ENCODE peak calls at places on chromosome X, in five cellular contexts. E is transverse colon, O is endothelial cell of umbilical vein, H is stomach, Z is GM12891. F is an unnamed sample.

GRCh38 chrX:135421932-135422809 is at the start of gene SMIM10L2A:
- DNase-seq in Z (no peak), H (no peak), O (no peak), E (no peak), F (no peak)

GRCh38 chrX:118772051-118772450 is 44.6 kb downstream of the IL13RA1 start:
- DNase-seq in Z (no peak), E (no peak), O (no peak), H (no peak), F (no peak)

GRCh38 chrX:111680988-111681779 is at the start of gene ALG13:
- DNase-seq in Z (peak), O (peak), H (peak), E (peak), F (peak)

GRCh38 chrX:10217218-10217617 is 60.4 kb downstream of the CLCN4 start:
- DNase-seq in H (no peak), Z (no peak), E (no peak), O (no peak), F (no peak)

GRCh38 chrX:66014084-66014483 is 25.8 kb downstream of the VSIG4 start:
- DNase-seq in H (no peak), O (no peak), Z (no peak), E (no peak), F (no peak)

GRCh38 chrX:41441934-41442823 is 5.0 kb upstream of the NYX start:
- DNase-seq in E (peak), Z (peak), O (peak), H (peak), F (peak)

GRCh38 chrX:123859409-123859827 is 435 bp upstream of the XIAP start:
- DNase-seq in E (peak), Z (no peak), H (peak), O (no peak), F (peak)

GRCh38 chrX:154696328-154697045 is 43.1 kb upstream of the CTAG2 start:
- DNase-seq in O (peak), E (no peak), H (no peak), Z (no peak), F (no peak)

GRCh38 chrX:8447367-8447766 is 17.3 kb upstream of the VCX3B start:
- DNase-seq in H (no peak), Z (no peak), O (no peak), E (no peak), F (no peak)

GRCh38 chrX:63918611-63919010 is 133.6 kb upstream of the ARHGEF9 start:
- DNase-seq in H (no peak), Z (no peak), E (no peak), O (no peak), F (no peak)

GRCh38 chrX:46737462-46737861 is 21.5 kb downstream of the SLC9A7 start:
- DNase-seq in Z (no peak), O (no peak), H (no peak), E (no peak), F (no peak)

GRCh38 chrX:68822641-68823410 is 6.0 kb upstream of the EFNB1 start:
- DNase-seq in Z (no peak), O (peak), E (no peak), H (no peak), F (no peak)

GRCh38 chrX:6498324-6498723 is 36.6 kb downstream of the VCX3A start:
- DNase-seq in Z (no peak), H (no peak), E (no peak), O (no peak), F (no peak)

GRCh38 chrX:18855919-18856644 is 127.8 kb downstream of the PHKA2 start:
- DNase-seq in H (no peak), O (no peak), E (no peak), Z (no peak), F (no peak)

GRCh38 chrX:16207631-16208030 is 40.4 kb downstream of the MAGEB17 start:
- DNase-seq in O (no peak), Z (no peak), E (no peak), H (no peak), F (no peak)

GRCh38 chrX:65866146-65866545 is 173.7 kb downstream of the VSIG4 start:
- DNase-seq in H (no peak), Z (no peak), O (no peak), E (no peak), F (no peak)

GRCh38 chrX:45986971-45987370 is 558.2 kb downstream of the ZNF674 start:
- DNase-seq in Z (no peak), E (no peak), H (no peak), O (no peak), F (no peak)

GRCh38 chrX:9130031-9130430 is 96.1 kb upstream of the FAM9B start:
- DNase-seq in Z (no peak), O (no peak), H (no peak), E (no peak), F (no peak)

GRCh38 chrX:21658152-21658737 is at the start of gene KLHL34:
- DNase-seq in H (no peak), E (peak), Z (no peak), O (no peak), F (no peak)

DNA sequence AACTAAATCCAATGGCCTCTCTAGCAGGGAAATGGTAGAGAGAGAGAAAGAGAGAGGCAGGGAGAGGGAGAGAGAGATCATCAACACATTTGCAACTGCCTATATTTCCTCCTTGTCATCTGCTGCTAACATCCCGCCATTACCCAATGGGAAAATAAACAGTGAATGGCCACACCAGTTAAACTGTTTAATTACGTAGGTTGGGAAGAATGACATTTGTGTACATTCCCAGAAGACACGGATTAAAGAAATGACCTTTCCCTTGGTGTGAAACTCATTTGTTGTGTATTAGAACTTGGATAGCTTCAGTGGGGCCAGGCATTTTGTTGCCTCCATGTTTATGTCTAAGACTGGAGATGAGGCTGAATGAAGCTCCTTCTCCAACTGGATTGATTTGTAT is 95.8 kb upstream of the GPC4 start:
- DNase-seq in E (no peak), H (no peak), Z (no peak), O (no peak), F (no peak)
- TF ChIP-seq POLR2AphosphoS5 in E (peak), H (no peak), Z (no peak), O (no peak), F (no peak)

DNA sequence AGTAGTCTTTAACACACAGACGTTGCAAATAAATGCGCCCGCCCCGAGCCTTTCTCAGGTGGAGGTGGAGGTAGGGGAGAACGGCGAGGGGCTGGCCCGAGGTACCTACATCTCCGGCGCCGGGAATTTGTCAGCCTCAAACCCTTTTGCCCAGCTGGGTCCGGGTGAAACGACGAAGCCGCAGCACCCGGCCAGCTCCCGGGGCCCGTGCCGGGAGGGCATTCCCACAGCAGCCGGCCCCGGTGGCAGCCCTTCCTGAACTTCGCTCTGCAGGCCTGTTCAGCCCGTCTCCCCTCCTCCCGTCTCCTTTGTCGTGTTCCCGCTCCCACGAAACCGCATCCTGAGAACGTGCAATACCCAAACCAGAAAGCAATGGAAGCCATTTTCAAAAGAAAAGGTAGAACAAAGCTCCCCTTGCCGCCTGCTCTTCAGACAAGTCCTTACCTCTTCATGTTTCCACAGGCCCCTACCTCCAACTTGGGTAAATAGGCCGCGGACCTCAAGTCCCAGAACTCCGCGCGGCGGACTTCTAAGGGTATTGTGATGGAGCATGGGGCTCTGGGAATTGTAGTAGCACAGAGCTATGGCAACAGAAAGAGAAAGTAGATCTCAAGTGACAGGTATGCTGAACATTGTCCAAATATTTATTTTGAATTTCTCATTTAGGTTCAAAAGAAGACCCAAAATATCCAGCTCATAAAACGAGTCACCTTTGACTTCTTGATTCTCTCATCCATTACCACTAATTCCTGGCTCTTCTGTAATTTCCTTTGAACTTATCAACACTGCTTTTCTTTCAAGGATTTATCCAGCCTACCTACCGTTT is at the start of gene RBM41:
- DNase-seq in Z (peak), E (peak), H (peak), O (peak), F (peak)
- TF ChIP-seq POLR2AphosphoS5 in Z (no peak), E (no peak), H (no peak), O (no peak), F (peak)

GRCh38 chrX:1246816-1247215 is 21.8 kb upstream of the CSF2RA start:
- DNase-seq in H (peak), O (peak), Z (peak), E (peak), F (no peak)
- TF ChIP-seq POLR2AphosphoS5 in H (no peak), O (no peak), Z (no peak), E (no peak), F (peak)

GRCh38 chrX:119853449-119853848 is 686 bp upstream of the UPF3B start:
- DNase-seq in E (peak), Z (no peak), O (no peak), H (no peak), F (no peak)

GRCh38 chrX:119852410-119853353 is at the start of gene UPF3B:
- DNase-seq in E (peak), H (peak), O (peak), Z (peak), F (peak)
- TF ChIP-seq POLR2AphosphoS5 in E (peak), H (peak), O (no peak), Z (peak), F (peak)